ENCODE peak calls at places on chromosome 6, in seven cellular contexts. One of them, this sample, is unnamed.
A peak's percentile ranks its signal among the peaks of the same experiment; 100 is the strongest.

GRCh38 chr6:142333431-142333830 is 31.6 kb downstream of the ADGRG6 start:
- DNase-seq in HepG2: no peak
- DNase-seq in HTR-8/SVneo: no peak
- DNase-seq in Calu3: no peak
- DNase-seq in T-helper 2 cell: no peak
- DNase-seq in neural crest cell: no peak
- DNase-seq in HS-27A: no peak
- DNase-seq in this sample: no peak

GRCh38 chr6:130293800-130294199 is 71.0 kb upstream of the SAMD3 start:
- DNase-seq in HepG2: peak; percentile 23
- DNase-seq in HTR-8/SVneo: peak; percentile 79
- DNase-seq in Calu3: peak; percentile 40
- DNase-seq in T-helper 2 cell: no peak
- DNase-seq in neural crest cell: peak; percentile 5
- DNase-seq in HS-27A: peak; percentile 52
- DNase-seq in this sample: no peak

GRCh38 chr6:27684264-27685211 is 211.6 kb upstream of the ZNF184 start:
- DNase-seq in HepG2: peak; percentile 89
- DNase-seq in HTR-8/SVneo: peak; percentile 49
- DNase-seq in Calu3: peak; percentile 88
- DNase-seq in T-helper 2 cell: no peak
- DNase-seq in neural crest cell: no peak
- DNase-seq in HS-27A: no peak
- DNase-seq in this sample: peak; percentile 13

GRCh38 chr6:86686496-86686895 is 250.8 kb upstream of the HTR1E start:
- DNase-seq in HepG2: no peak
- DNase-seq in HTR-8/SVneo: no peak
- DNase-seq in Calu3: no peak
- DNase-seq in T-helper 2 cell: no peak
- DNase-seq in neural crest cell: no peak
- DNase-seq in HS-27A: no peak
- DNase-seq in this sample: no peak

GRCh38 chr6:75201076-75201475 is 4.8 kb downstream of the COL12A1 start:
- DNase-seq in HepG2: no peak
- DNase-seq in HTR-8/SVneo: no peak
- DNase-seq in Calu3: no peak
- DNase-seq in T-helper 2 cell: no peak
- DNase-seq in neural crest cell: no peak
- DNase-seq in HS-27A: no peak
- DNase-seq in this sample: no peak

GRCh38 chr6:79570802-79571367 is 33.7 kb upstream of the LCA5 start:
- DNase-seq in HepG2: peak; percentile 41
- DNase-seq in HTR-8/SVneo: peak; percentile 17
- DNase-seq in Calu3: no peak
- DNase-seq in T-helper 2 cell: no peak
- DNase-seq in neural crest cell: no peak
- DNase-seq in HS-27A: no peak
- DNase-seq in this sample: no peak

GRCh38 chr6:108961985-108962384 is 113.8 kb downstream of the ARMC2 start:
- DNase-seq in HepG2: no peak
- DNase-seq in HTR-8/SVneo: no peak
- DNase-seq in Calu3: no peak
- DNase-seq in T-helper 2 cell: no peak
- DNase-seq in neural crest cell: no peak
- DNase-seq in HS-27A: no peak
- DNase-seq in this sample: no peak

GRCh38 chr6:17725083-17725482 is 18.4 kb upstream of the NUP153 start:
- DNase-seq in HepG2: peak; percentile 82
- DNase-seq in HTR-8/SVneo: peak; percentile 52
- DNase-seq in Calu3: no peak
- DNase-seq in T-helper 2 cell: no peak
- DNase-seq in neural crest cell: peak; percentile 41
- DNase-seq in HS-27A: no peak
- DNase-seq in this sample: no peak

GRCh38 chr6:134372603-134373281 is 54.8 kb upstream of the SGK1 start:
- DNase-seq in HepG2: no peak
- DNase-seq in HTR-8/SVneo: no peak
- DNase-seq in Calu3: no peak
- DNase-seq in T-helper 2 cell: no peak
- DNase-seq in neural crest cell: no peak
- DNase-seq in HS-27A: no peak
- DNase-seq in this sample: no peak

GRCh38 chr6:108592371-108593337 is 31.9 kb downstream of the FOXO3 start:
- DNase-seq in HepG2: no peak
- DNase-seq in HTR-8/SVneo: peak; percentile 23
- DNase-seq in Calu3: no peak
- DNase-seq in T-helper 2 cell: no peak
- DNase-seq in neural crest cell: no peak
- DNase-seq in HS-27A: peak; percentile 35
- DNase-seq in this sample: peak; percentile 75

GRCh38 chr6:36028088-36028886 is 679 bp downstream of the MAPK14 start:
- DNase-seq in HepG2: peak; percentile 46
- DNase-seq in HTR-8/SVneo: no peak
- DNase-seq in Calu3: peak; percentile 33
- DNase-seq in T-helper 2 cell: no peak
- DNase-seq in neural crest cell: peak; percentile 25
- DNase-seq in HS-27A: peak; percentile 15
- DNase-seq in this sample: peak; percentile 79

GRCh38 chr6:1610497-1611321 is 994 bp downstream of the FOXC1 start:
- DNase-seq in HepG2: peak; percentile 27
- DNase-seq in HTR-8/SVneo: no peak
- DNase-seq in Calu3: no peak
- DNase-seq in T-helper 2 cell: no peak
- DNase-seq in neural crest cell: no peak
- DNase-seq in HS-27A: no peak
- DNase-seq in this sample: peak; percentile 61

GRCh38 chr6:163771180-163771579 is 356.7 kb downstream of the QKI start:
- DNase-seq in HepG2: no peak
- DNase-seq in HTR-8/SVneo: no peak
- DNase-seq in Calu3: no peak
- DNase-seq in T-helper 2 cell: no peak
- DNase-seq in neural crest cell: no peak
- DNase-seq in HS-27A: no peak
- DNase-seq in this sample: no peak

GRCh38 chr6:49806145-49806544 is 19.1 kb upstream of the PGK2 start:
- DNase-seq in HepG2: no peak
- DNase-seq in HTR-8/SVneo: no peak
- DNase-seq in Calu3: no peak
- DNase-seq in T-helper 2 cell: no peak
- DNase-seq in neural crest cell: no peak
- DNase-seq in HS-27A: no peak
- DNase-seq in this sample: no peak

GRCh38 chr6:168948990-168949531 is 304.6 kb downstream of the THBS2 start:
- DNase-seq in HepG2: no peak
- DNase-seq in HTR-8/SVneo: no peak
- DNase-seq in Calu3: no peak
- DNase-seq in T-helper 2 cell: no peak
- DNase-seq in neural crest cell: no peak
- DNase-seq in HS-27A: no peak
- DNase-seq in this sample: no peak

GRCh38 chr6:8219352-8219943 is 117.1 kb upstream of the EEF1E1 start:
- DNase-seq in HepG2: peak; percentile 53
- DNase-seq in HTR-8/SVneo: peak; percentile 51
- DNase-seq in Calu3: peak; percentile 46
- DNase-seq in T-helper 2 cell: no peak
- DNase-seq in neural crest cell: peak; percentile 63
- DNase-seq in HS-27A: peak; percentile 11
- DNase-seq in this sample: peak; percentile 52

GRCh38 chr6:80404889-80405288 is 298.4 kb downstream of the BCKDHB start:
- DNase-seq in HepG2: no peak
- DNase-seq in HTR-8/SVneo: no peak
- DNase-seq in Calu3: no peak
- DNase-seq in T-helper 2 cell: no peak
- DNase-seq in neural crest cell: no peak
- DNase-seq in HS-27A: no peak
- DNase-seq in this sample: no peak

GRCh38 chr6:119495230-119495683 is 145.7 kb upstream of the MAN1A1 start:
- DNase-seq in HepG2: peak; percentile 2
- DNase-seq in HTR-8/SVneo: no peak
- DNase-seq in Calu3: no peak
- DNase-seq in T-helper 2 cell: no peak
- DNase-seq in neural crest cell: no peak
- DNase-seq in HS-27A: no peak
- DNase-seq in this sample: no peak

GRCh38 chr6:16909599-16910360 is 148.5 kb upstream of the ATXN1 start:
- DNase-seq in HepG2: no peak
- DNase-seq in HTR-8/SVneo: no peak
- DNase-seq in Calu3: no peak
- DNase-seq in T-helper 2 cell: no peak
- DNase-seq in neural crest cell: no peak
- DNase-seq in HS-27A: peak; percentile 95
- DNase-seq in this sample: no peak

GRCh38 chr6:25010917-25011625 is 75.3 kb upstream of the RIPOR2 start:
- DNase-seq in HepG2: no peak
- DNase-seq in HTR-8/SVneo: no peak
- DNase-seq in Calu3: no peak
- DNase-seq in T-helper 2 cell: no peak
- DNase-seq in neural crest cell: no peak
- DNase-seq in HS-27A: peak; percentile 53
- DNase-seq in this sample: no peak

GRCh38 chr6:99241905-99242534 is 107.5 kb downstream of the FAXC start:
- DNase-seq in HepG2: peak; percentile 1
- DNase-seq in HTR-8/SVneo: peak; percentile 23
- DNase-seq in Calu3: peak; percentile 53
- DNase-seq in T-helper 2 cell: no peak
- DNase-seq in neural crest cell: peak; percentile 31
- DNase-seq in HS-27A: no peak
- DNase-seq in this sample: no peak

GRCh38 chr6:169775321-169775720 is 23.9 kb downstream of the ERMARD start:
- DNase-seq in HepG2: no peak
- DNase-seq in HTR-8/SVneo: no peak
- DNase-seq in Calu3: no peak
- DNase-seq in T-helper 2 cell: no peak
- DNase-seq in neural crest cell: no peak
- DNase-seq in HS-27A: no peak
- DNase-seq in this sample: no peak

GRCh38 chr6:137494967-137495595 is 887 bp upstream of the OLIG3 start:
- DNase-seq in HepG2: no peak
- DNase-seq in HTR-8/SVneo: no peak
- DNase-seq in Calu3: no peak
- DNase-seq in T-helper 2 cell: no peak
- DNase-seq in neural crest cell: peak; percentile 23
- DNase-seq in HS-27A: no peak
- DNase-seq in this sample: peak; percentile 51

GRCh38 chr6:121726596-121726995 is 291.1 kb downstream of the GJA1 start:
- DNase-seq in HepG2: no peak
- DNase-seq in HTR-8/SVneo: no peak
- DNase-seq in Calu3: no peak
- DNase-seq in T-helper 2 cell: no peak
- DNase-seq in neural crest cell: no peak
- DNase-seq in HS-27A: peak; percentile 9
- DNase-seq in this sample: no peak

GRCh38 chr6:61044011-61044410 is 1242.0 kb downstream of the KHDRBS2 start:
- DNase-seq in HepG2: no peak
- DNase-seq in HTR-8/SVneo: no peak
- DNase-seq in Calu3: no peak
- DNase-seq in T-helper 2 cell: no peak
- DNase-seq in neural crest cell: no peak
- DNase-seq in HS-27A: no peak
- DNase-seq in this sample: no peak

GRCh38 chr6:36776167-36776566 is 63.1 kb downstream of the CPNE5 start:
- DNase-seq in HepG2: no peak
- DNase-seq in HTR-8/SVneo: no peak
- DNase-seq in Calu3: no peak
- DNase-seq in T-helper 2 cell: no peak
- DNase-seq in neural crest cell: no peak
- DNase-seq in HS-27A: no peak
- DNase-seq in this sample: no peak

GRCh38 chr6:166221636-166222035 is 54.0 kb upstream of the TBXT start:
- DNase-seq in HepG2: no peak
- DNase-seq in HTR-8/SVneo: no peak
- DNase-seq in Calu3: no peak
- DNase-seq in T-helper 2 cell: no peak
- DNase-seq in neural crest cell: no peak
- DNase-seq in HS-27A: no peak
- DNase-seq in this sample: no peak

GRCh38 chr6:121666809-121667208 is 231.4 kb downstream of the GJA1 start:
- DNase-seq in HepG2: no peak
- DNase-seq in HTR-8/SVneo: peak; percentile 39
- DNase-seq in Calu3: peak; percentile 3
- DNase-seq in T-helper 2 cell: no peak
- DNase-seq in neural crest cell: no peak
- DNase-seq in HS-27A: peak; percentile 82
- DNase-seq in this sample: no peak

GRCh38 chr6:90790696-90791095 is 203.8 kb upstream of the MAP3K7 start:
- DNase-seq in HepG2: no peak
- DNase-seq in HTR-8/SVneo: peak; percentile 1
- DNase-seq in Calu3: no peak
- DNase-seq in T-helper 2 cell: no peak
- DNase-seq in neural crest cell: no peak
- DNase-seq in HS-27A: no peak
- DNase-seq in this sample: no peak

GRCh38 chr6:56101141-56101553 is 146.2 kb downstream of the COL21A1 start:
- DNase-seq in HepG2: peak; percentile 48
- DNase-seq in HTR-8/SVneo: peak; percentile 51
- DNase-seq in Calu3: peak; percentile 34
- DNase-seq in T-helper 2 cell: no peak
- DNase-seq in neural crest cell: no peak
- DNase-seq in HS-27A: peak; percentile 33
- DNase-seq in this sample: no peak

GRCh38 chr6:128919831-128920230 is 36.9 kb downstream of the LAMA2 start:
- DNase-seq in HepG2: no peak
- DNase-seq in HTR-8/SVneo: no peak
- DNase-seq in Calu3: no peak
- DNase-seq in T-helper 2 cell: no peak
- DNase-seq in neural crest cell: no peak
- DNase-seq in HS-27A: no peak
- DNase-seq in this sample: no peak

GRCh38 chr6:95576621-95577316 is 566 bp upstream of the MANEA start:
- DNase-seq in HepG2: no peak
- DNase-seq in HTR-8/SVneo: no peak
- DNase-seq in Calu3: no peak
- DNase-seq in T-helper 2 cell: no peak
- DNase-seq in neural crest cell: no peak
- DNase-seq in HS-27A: no peak
- DNase-seq in this sample: no peak